ENCODE peak calls at places on chromosome 6, in seven cellular contexts. B is psoas muscle, H is spleen, Z is HCT116, D is fibroblast of villous mesenchyme, A is thoracic aorta, U is endothelial cell of umbilical vein. I is an unnamed sample.

GRCh38 chr6:170095273-170095976 is 195.5 kb downstream of the DLL1 start:
- DNase-seq in A (no peak), Z (no peak), D (no peak), B (no peak), U (no peak), H (peak), I (no peak)

GRCh38 chr6:170208651-170209353 is 82.1 kb downstream of the DLL1 start:
- DNase-seq in B (no peak), U (no peak), A (no peak), Z (no peak), D (no peak), H (peak), I (no peak)

GRCh38 chr6:76703285-76703684 is 630.8 kb upstream of the IMPG1 start:
- DNase-seq in D (no peak), B (no peak), A (no peak), U (no peak), H (no peak), Z (no peak), I (no peak)

GRCh38 chr6:40620546-40620945 is 33.4 kb upstream of the LRFN2 start:
- DNase-seq in A (no peak), B (no peak), D (no peak), H (no peak), U (no peak), Z (no peak), I (peak)

GRCh38 chr6:134245041-134245440 is 72.9 kb downstream of the SGK1 start:
- DNase-seq in B (no peak), A (no peak), H (no peak), Z (no peak), U (no peak), D (peak), I (no peak)

GRCh38 chr6:32945106-32945761 is 4.4 kb upstream of the HLA-DMB start:
- DNase-seq in U (no peak), A (no peak), D (peak), H (peak), Z (no peak), B (no peak), I (no peak)

GRCh38 chr6:124780621-124781020 is 181.6 kb upstream of the RNF217 start:
- DNase-seq in A (no peak), H (no peak), B (no peak), U (no peak), Z (no peak), D (no peak), I (no peak)

GRCh38 chr6:167767715-167768107 is 59.0 kb upstream of the AFDN start:
- DNase-seq in Z (no peak), D (no peak), B (no peak), U (no peak), H (peak), A (no peak), I (no peak)

GRCh38 chr6:111725446-111726112 is 119.9 kb upstream of the TRAF3IP2 start:
- DNase-seq in H (no peak), Z (no peak), U (no peak), A (no peak), D (no peak), B (peak), I (no peak)

GRCh38 chr6:47153066-47153755 is 111.1 kb upstream of the ADGRF1 start:
- DNase-seq in A (no peak), Z (no peak), B (no peak), H (no peak), D (peak), U (no peak), I (no peak)

GRCh38 chr6:113813207-113813606 is 43.9 kb upstream of the MARCKS start:
- DNase-seq in B (no peak), U (no peak), Z (no peak), H (no peak), A (no peak), D (peak), I (no peak)

GRCh38 chr6:117483004-117483644 is 650 bp downstream of the DCBLD1 start:
- DNase-seq in B (peak), D (peak), U (peak), A (no peak), H (peak), Z (no peak), I (peak)

GRCh38 chr6:44297063-44298038 is 15.8 kb downstream of the AARS2 start:
- DNase-seq in B (peak), A (no peak), U (peak), D (peak), Z (no peak), H (peak), I (peak)

GRCh38 chr6:54655162-54655561 is 191.4 kb upstream of the FAM83B start:
- DNase-seq in D (no peak), B (no peak), A (no peak), H (no peak), Z (no peak), U (no peak), I (no peak)

GRCh38 chr6:227074-227782 is 65.1 kb upstream of the DUSP22 start:
- DNase-seq in B (no peak), D (no peak), U (no peak), Z (no peak), A (no peak), H (no peak), I (no peak)

GRCh38 chr6:112717401-112717800 is 370.3 kb downstream of the RFPL4B start:
- DNase-seq in Z (no peak), D (peak), A (no peak), B (no peak), U (no peak), H (no peak), I (no peak)

GRCh38 chr6:72580281-72580940 is 41.5 kb upstream of the KCNQ5 start:
- DNase-seq in D (peak), B (no peak), Z (peak), U (no peak), H (no peak), A (no peak), I (peak)

GRCh38 chr6:26157150-26157837 is 70.1 kb downstream of the HFE start:
- DNase-seq in H (peak), D (peak), U (peak), B (peak), A (no peak), Z (no peak), I (peak)

GRCh38 chr6:110656492-110656891 is 158.8 kb downstream of the CDK19 start:
- DNase-seq in A (no peak), D (no peak), Z (no peak), H (no peak), B (no peak), U (peak), I (no peak)

GRCh38 chr6:142773859-142774258 is 171.1 kb downstream of the HIVEP2 start:
- DNase-seq in H (no peak), Z (no peak), A (no peak), B (no peak), D (no peak), U (no peak), I (no peak)

GRCh38 chr6:7879043-7879442 is 31.5 kb downstream of the TXNDC5 start:
- DNase-seq in Z (no peak), A (no peak), D (no peak), U (no peak), H (no peak), B (no peak), I (no peak)

GRCh38 chr6:142693446-142693845 is 251.5 kb downstream of the HIVEP2 start:
- DNase-seq in D (peak), A (no peak), H (no peak), Z (no peak), B (no peak), U (peak), I (no peak)

GRCh38 chr6:113450061-113450465 is 407.1 kb upstream of the MARCKS start:
- DNase-seq in B (no peak), Z (no peak), D (peak), A (no peak), H (no peak), U (no peak), I (no peak)

GRCh38 chr6:96186516-96187195 is 170.9 kb downstream of the FUT9 start:
- DNase-seq in U (no peak), B (no peak), A (no peak), D (no peak), Z (no peak), H (no peak), I (no peak)

GRCh38 chr6:55603987-55604386 is 25.0 kb upstream of the HMGCLL1 start:
- DNase-seq in A (no peak), B (no peak), U (no peak), Z (no peak), D (no peak), H (no peak), I (no peak)

GRCh38 chr6:70124882-70125535 is 177.9 kb downstream of the COL9A1 start:
- DNase-seq in U (no peak), A (no peak), Z (no peak), H (no peak), D (peak), B (no peak), I (no peak)

GRCh38 chr6:161411265-161411944 is 137.5 kb upstream of the AGPAT4 start:
- DNase-seq in D (no peak), A (no peak), U (no peak), Z (no peak), H (no peak), B (no peak), I (no peak)

GRCh38 chr6:89050155-89050554 is 30.4 kb upstream of the PNRC1 start:
- DNase-seq in D (peak), B (peak), U (no peak), Z (no peak), H (no peak), A (no peak), I (no peak)

GRCh38 chr6:35804996-35805736 is at the start of gene LHFPL5:
- DNase-seq in D (peak), U (peak), Z (no peak), A (no peak), H (peak), B (peak), I (peak)

GRCh38 chr6:144415835-144416237 is 130.7 kb downstream of the UTRN start:
- DNase-seq in H (no peak), Z (no peak), A (no peak), B (no peak), D (peak), U (peak), I (no peak)

GRCh38 chr6:138318741-138319375 is 58.8 kb upstream of the SMIM28 start:
- DNase-seq in A (no peak), B (no peak), H (no peak), Z (no peak), D (no peak), U (no peak), I (no peak)

GRCh38 chr6:107657755-107658461 is 166.2 kb downstream of the SCML4 start:
- DNase-seq in B (peak), Z (no peak), A (no peak), D (peak), U (peak), H (peak), I (no peak)

GRCh38 chr6:134267917-134268361 is 50.0 kb downstream of the SGK1 start:
- DNase-seq in B (no peak), U (no peak), A (no peak), Z (no peak), D (peak), H (no peak), I (no peak)

GRCh38 chr6:14524319-14524718 is 406.7 kb downstream of the CD83 start:
- DNase-seq in Z (no peak), U (no peak), H (no peak), A (no peak), B (peak), D (no peak), I (no peak)

DNA sequence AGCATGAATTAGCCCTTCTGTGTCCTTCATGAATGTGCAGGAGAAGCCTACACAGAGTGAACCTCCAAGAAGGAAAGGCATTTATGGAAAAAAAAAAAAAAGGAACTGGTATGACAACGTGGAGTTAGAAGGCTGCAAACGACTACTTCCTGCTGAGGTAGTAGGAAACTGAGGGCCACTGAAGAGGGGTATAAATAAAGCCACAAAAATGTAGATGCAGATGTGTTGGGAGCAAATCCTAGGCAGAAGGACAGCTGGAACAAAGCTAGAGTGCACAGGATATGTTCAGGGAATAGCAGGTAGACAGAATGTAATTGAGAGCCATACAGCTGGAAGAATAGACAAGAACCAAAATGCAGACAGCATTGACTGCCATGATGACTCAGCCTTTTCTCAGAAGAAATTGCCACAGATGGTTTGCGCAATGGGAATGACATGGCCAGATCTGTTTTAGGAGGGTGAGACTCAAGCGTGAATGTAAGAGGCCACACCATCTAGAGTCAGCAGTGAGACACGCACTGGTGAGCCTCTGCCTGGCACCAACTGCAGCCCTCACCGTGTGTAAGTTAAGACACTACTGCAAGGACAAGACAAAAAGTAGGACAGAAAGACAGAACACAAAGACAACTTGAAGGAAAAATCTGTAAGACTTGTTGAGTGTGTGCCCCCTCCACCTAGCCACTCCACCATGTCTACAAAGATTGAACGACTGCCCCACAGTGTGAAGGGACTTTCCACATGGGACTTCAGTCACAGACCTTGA is 79.8 kb downstream of the KIF13A start:
- DNase-seq in A (peak), Z (peak), U (no peak), B (peak), D (peak), H (peak), I (no peak)
- TF ChIP-seq CTCF in A (no peak), Z (no peak), U (no peak), B (peak), D (peak), H (no peak), I (no peak)

GRCh38 chr6:3837781-3838180 is 11.4 kb upstream of the FAM50B start:
- DNase-seq in Z (no peak), D (no peak), A (no peak), U (no peak), B (no peak), H (no peak), I (no peak)
- H3K4me3 ChIP-seq in Z (no peak), D (no peak), A (no peak), U (no peak), B (no peak), H (no peak), I (no peak)

DNA sequence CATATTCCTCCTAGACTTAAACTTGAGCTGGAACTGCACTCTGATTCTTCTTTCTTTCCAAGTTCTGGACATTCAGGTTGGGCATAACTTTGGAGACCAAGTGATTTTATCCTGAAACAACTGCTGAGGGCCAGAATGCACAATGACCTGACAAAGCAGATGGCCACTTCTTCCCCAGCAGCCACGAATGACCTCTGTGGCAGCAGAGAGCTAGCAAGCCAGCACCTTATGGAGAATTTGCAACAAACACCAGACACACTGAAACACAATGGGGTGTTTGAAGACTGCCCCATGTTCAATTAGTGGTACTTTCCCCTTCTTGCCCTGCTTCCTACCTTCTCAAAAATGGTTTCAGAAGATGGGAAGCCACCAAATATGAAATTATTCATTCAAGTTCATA is 4.2 kb upstream of the TENT5A start:
- DNase-seq in Z (no peak), H (no peak), B (no peak), U (no peak), D (no peak), A (no peak), I (peak)
- TF ChIP-seq CTCF in Z (no peak), H (no peak), B (no peak), U (no peak), D (no peak), A (no peak), I (peak)

DNA sequence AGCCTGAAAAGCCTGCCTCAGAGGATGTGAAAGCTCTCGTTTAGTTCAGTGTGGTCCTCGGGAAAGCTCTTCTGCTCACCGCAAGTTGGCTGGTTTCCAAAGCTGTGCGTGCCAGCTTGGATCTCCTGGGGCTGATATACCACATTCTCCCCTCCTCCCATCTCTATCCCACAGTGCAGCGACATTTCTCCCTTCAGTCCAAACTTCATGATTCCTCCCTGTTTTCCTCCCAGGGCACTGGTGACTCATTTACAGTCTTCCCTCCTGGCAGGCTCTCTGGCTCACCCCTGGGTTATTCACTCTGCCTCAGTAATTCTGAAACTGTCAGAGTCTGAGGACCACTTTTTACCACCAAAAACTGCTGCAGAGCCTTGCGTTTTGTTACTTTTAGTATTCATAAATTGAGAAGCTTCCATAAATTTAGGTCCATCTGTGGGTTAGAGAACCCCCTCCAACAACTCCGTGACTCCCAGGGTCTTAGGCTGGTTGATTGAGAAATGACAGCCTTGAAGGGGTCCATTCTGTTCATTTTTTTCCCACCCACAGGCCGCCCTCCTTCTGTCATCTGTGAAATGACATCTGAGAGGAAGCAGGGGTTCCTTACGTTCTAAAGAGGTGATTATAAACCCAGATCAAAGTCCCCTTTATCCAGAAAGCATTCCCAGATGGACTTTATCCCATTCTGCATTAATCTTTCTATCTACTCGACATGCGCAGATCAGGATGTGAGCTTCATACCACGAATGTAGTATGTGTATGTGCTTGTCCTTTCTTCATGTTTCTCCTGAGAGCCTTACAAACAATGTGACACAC is 6.1 kb downstream of the TRIM10 start:
- DNase-seq in H (no peak), U (peak), A (no peak), D (peak), B (no peak), Z (no peak), I (no peak)
- H3K4me3 ChIP-seq in H (no peak), U (no peak), A (no peak), D (no peak), B (no peak), Z (peak), I (no peak)

GRCh38 chr6:2557181-2557720 is 193.5 kb downstream of the MYLK4 start:
- DNase-seq in B (no peak), D (no peak), U (no peak), Z (no peak), H (no peak), A (no peak), I (no peak)

GRCh38 chr6:2551705-2552104 is 199.0 kb downstream of the MYLK4 start:
- DNase-seq in B (no peak), U (no peak), A (no peak), D (no peak), Z (no peak), H (no peak), I (no peak)

GRCh38 chr6:2556761-2557160 is 194.0 kb downstream of the MYLK4 start:
- DNase-seq in D (no peak), B (no peak), A (no peak), H (no peak), U (no peak), Z (no peak), I (no peak)

GRCh38 chr6:2552648-2553154 is 198.0 kb downstream of the MYLK4 start:
- DNase-seq in A (no peak), Z (no peak), U (no peak), D (no peak), H (no peak), B (no peak), I (no peak)

GRCh38 chr6:2554651-2555050 is 196.1 kb downstream of the MYLK4 start:
- DNase-seq in Z (no peak), B (no peak), U (no peak), A (no peak), D (no peak), H (no peak), I (no peak)
- TF ChIP-seq CTCF in Z (no peak), B (no peak), U (no peak), A (no peak), D (no peak), H (no peak), I (no peak)

GRCh38 chr6:1388081-1388926 is 1.1 kb upstream of the FOXF2 start:
- DNase-seq in Z (no peak), A (no peak), U (no peak), H (no peak), B (no peak), D (no peak), I (peak)

GRCh38 chr6:1388927-1389790 is at the start of gene FOXF2:
- DNase-seq in U (no peak), A (no peak), D (no peak), H (no peak), Z (no peak), B (no peak), I (no peak)

GRCh38 chr6:1390071-1390804 is 862 bp downstream of the FOXF2 start:
- DNase-seq in H (peak), Z (no peak), U (peak), B (no peak), A (no peak), D (peak), I (peak)

GRCh38 chr6:1390805-1391511 is 1.6 kb downstream of the FOXF2 start:
- DNase-seq in Z (no peak), U (no peak), A (no peak), B (no peak), D (peak), H (peak), I (peak)

DNA sequence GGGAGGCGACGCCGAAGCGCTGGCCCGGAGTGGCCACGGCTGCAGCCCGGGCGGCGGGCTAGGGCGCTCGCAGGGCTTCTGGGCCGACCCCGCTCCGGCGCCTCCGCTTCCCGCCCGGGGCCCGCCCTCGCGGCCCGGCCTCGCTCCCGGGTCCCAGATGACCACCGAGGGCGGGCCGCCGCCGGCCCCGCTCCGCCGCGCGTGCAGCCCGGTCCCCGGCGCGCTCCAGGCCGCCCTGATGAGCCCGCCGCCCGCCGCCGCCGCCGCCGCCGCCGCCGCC is 355 bp downstream of the FOXF2 start:
- DNase-seq in D (no peak), H (peak), Z (no peak), B (no peak), U (no peak), A (no peak), I (no peak)
- H3K4me3 ChIP-seq in D (peak), H (no peak), Z (no peak), B (peak), U (no peak), A (peak), I (no peak)

DNA sequence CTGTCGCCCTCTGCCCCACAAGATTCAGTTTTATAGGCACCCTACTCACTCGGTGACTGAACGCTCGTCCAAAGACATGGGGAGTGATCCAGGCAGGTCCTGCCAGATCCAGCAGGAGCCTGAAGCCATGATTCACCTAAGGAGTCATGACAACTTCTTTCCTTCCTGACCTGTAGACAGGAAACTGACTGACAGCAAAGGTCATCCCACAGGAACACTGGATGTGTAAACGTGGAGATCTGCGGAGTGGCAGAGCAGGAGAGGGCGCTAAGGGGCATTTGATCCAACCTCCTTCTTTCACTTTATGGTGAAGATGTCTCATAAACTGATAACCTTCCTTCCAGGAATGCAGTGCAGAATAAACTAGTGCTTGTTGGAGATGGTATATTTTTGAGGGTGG is 192.2 kb downstream of the GJA10 start:
- DNase-seq in U (peak), D (peak), B (no peak), A (no peak), Z (peak), H (no peak), I (no peak)
- TF ChIP-seq CTCF in U (no peak), D (no peak), B (no peak), A (no peak), Z (peak), H (no peak), I (peak)